ENCODE peak calls at places on chromosome X, in six cellular contexts. I is H9, K is neuronal stem cell, Q is mesenchymal stem cell, J is IMR-90, S is H1. W is an unnamed sample.

GRCh38 chrX:40947276-40947675 is 138.0 kb upstream of the USP9X start:
- DNase-seq in I (no peak), K (no peak), Q (peak), J (peak), S (no peak), W (no peak)

GRCh38 chrX:24293412-24293811 is 20.5 kb downstream of the SUPT20HL2 start:
- DNase-seq in I (no peak), K (no peak), Q (no peak), J (no peak), S (no peak), W (no peak)

GRCh38 chrX:82757614-82758013 is 750.5 kb upstream of the POU3F4 start:
- DNase-seq in I (no peak), K (no peak), Q (no peak), J (no peak), S (no peak), W (no peak)

GRCh38 chrX:149570668-149571067 is 16.6 kb downstream of the MAGEA9B start:
- DNase-seq in I (no peak), K (no peak), Q (peak), J (peak), S (no peak), W (peak)

GRCh38 chrX:20595928-20596550 is 329.3 kb upstream of the RPS6KA3 start:
- DNase-seq in I (peak), K (no peak), Q (peak), J (no peak), S (no peak), W (peak)

GRCh38 chrX:2696698-2697215 is 5.7 kb downstream of the CD99 start:
- DNase-seq in I (no peak), K (no peak), Q (peak), J (peak), S (no peak), W (no peak)

GRCh38 chrX:48508400-48509244 is at the start of gene PORCN:
- DNase-seq in I (peak), K (peak), Q (peak), J (peak), S (peak), W (peak)

GRCh38 chrX:137052641-137053235 is 18.9 kb upstream of the GPR101 start:
- DNase-seq in I (peak), K (no peak), Q (no peak), J (no peak), S (no peak), W (no peak)

GRCh38 chrX:132956421-132957210 is 1.8 kb downstream of the HS6ST2 start:
- DNase-seq in I (no peak), K (no peak), Q (peak), J (no peak), S (peak), W (no peak)

GRCh38 chrX:97842468-97843199 is 958.9 kb downstream of the RPA4 start:
- DNase-seq in I (no peak), K (no peak), Q (no peak), J (no peak), S (no peak), W (no peak)
- H2BK15ac ChIP-seq in I (no peak), K (no peak), Q (no peak), J (no peak), S (no peak), W (no peak)

DNA sequence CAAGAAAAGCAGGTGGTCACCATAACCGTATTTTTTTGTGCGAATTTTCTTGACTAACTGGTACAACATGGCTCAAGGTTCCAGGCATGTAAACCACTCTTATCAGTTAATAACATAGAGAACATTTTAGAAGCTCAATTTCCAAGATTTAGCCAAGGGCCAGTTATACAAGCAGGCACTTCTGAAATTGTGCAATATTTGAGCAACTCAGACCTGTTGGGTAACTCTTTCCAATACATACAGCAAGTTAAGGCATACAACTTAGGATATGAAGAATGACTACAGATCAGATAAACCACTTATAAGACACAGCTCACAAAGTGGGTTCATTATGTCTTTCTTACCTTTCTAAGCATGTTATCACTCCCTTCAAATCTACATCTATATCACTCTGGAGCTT is 43.9 kb downstream of the ZNF280C start:
- DNase-seq in I (no peak), K (no peak), Q (peak), J (no peak), S (no peak), W (no peak)
- H2BK15ac ChIP-seq in I (no peak), K (no peak), Q (no peak), J (no peak), S (no peak), W (no peak)

GRCh38 chrX:73400136-73400748 is 46.6 kb upstream of the CDX4 start:
- DNase-seq in I (no peak), K (no peak), Q (no peak), J (no peak), S (no peak), W (peak)
- H2BK15ac ChIP-seq in I (no peak), K (no peak), Q (no peak), J (no peak), S (no peak), W (no peak)

GRCh38 chrX:54999717-55000598 is at the start of gene APEX2:
- DNase-seq in I (peak), K (peak), Q (peak), J (peak), S (peak), W (peak)

GRCh38 chrX:55008571-55009358 is 8.6 kb downstream of the APEX2 start:
- DNase-seq in I (no peak), K (no peak), Q (peak), J (peak), S (no peak), W (no peak)

GRCh38 chrX:55007633-55008032 is 7.5 kb downstream of the APEX2 start:
- DNase-seq in I (no peak), K (no peak), Q (peak), J (peak), S (no peak), W (no peak)

GRCh38 chrX:55006827-55007621 is 6.9 kb downstream of the APEX2 start:
- DNase-seq in I (no peak), K (no peak), Q (no peak), J (no peak), S (no peak), W (no peak)

GRCh38 chrX:55004231-55004630 is 4.1 kb downstream of the APEX2 start:
- DNase-seq in I (no peak), K (no peak), Q (no peak), J (no peak), S (no peak), W (no peak)
- H2BK15ac ChIP-seq in I (no peak), K (no peak), Q (no peak), J (no peak), S (no peak), W (no peak)

GRCh38 chrX:130444641-130445336 is 43.0 kb downstream of the RBMX2 start:
- DNase-seq in I (no peak), K (no peak), Q (no peak), J (no peak), S (no peak), W (no peak)
- H2BK15ac ChIP-seq in I (no peak), K (no peak), Q (no peak), J (no peak), S (no peak), W (no peak)

GRCh38 chrX:121886557-121886956 is 839.1 kb downstream of the GLUD2 start:
- DNase-seq in I (no peak), K (no peak), Q (no peak), J (no peak), S (no peak), W (no peak)
- H2BK15ac ChIP-seq in I (no peak), K (no peak), Q (no peak), J (no peak), S (no peak), W (no peak)

GRCh38 chrX:115609621-115610020 is 48.6 kb downstream of the PLS3 start:
- DNase-seq in I (no peak), K (no peak), Q (no peak), J (no peak), S (no peak), W (no peak)
- H2BK15ac ChIP-seq in I (no peak), K (no peak), Q (no peak), J (no peak), S (no peak), W (no peak)

GRCh38 chrX:11765449-11765848 is 7.4 kb downstream of the MSL3 start:
- DNase-seq in I (no peak), K (no peak), Q (no peak), J (no peak), S (no peak), W (no peak)

GRCh38 chrX:11764602-11765067 is 6.6 kb downstream of the MSL3 start:
- DNase-seq in I (no peak), K (no peak), Q (no peak), J (no peak), S (no peak), W (no peak)

GRCh38 chrX:11768039-11768438 is 10.0 kb downstream of the MSL3 start:
- DNase-seq in I (no peak), K (no peak), Q (no peak), J (no peak), S (no peak), W (no peak)

GRCh38 chrX:11766487-11766886 is 8.4 kb downstream of the MSL3 start:
- DNase-seq in I (no peak), K (no peak), Q (no peak), J (no peak), S (no peak), W (no peak)

DNA sequence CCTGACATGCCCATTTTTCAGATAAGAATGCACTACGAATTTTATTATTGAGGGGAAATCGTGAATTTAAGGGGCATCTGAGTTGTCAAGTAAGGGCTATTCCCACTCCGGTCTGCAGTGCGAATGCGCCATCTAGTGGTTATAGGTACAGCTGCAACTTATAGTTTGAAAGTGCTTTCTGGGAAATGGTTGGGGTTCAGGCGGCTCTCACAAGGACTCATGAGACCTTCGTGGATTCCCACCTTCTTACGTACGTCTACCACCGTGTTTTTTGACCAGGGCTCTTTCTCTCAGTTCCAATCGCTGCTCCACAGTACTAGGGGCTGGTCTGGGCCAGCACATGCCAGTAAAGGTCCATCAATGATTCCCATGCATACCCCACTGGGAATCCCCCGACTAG is 12.3 kb downstream of the MSL3 start:
- DNase-seq in I (peak), K (peak), Q (peak), J (peak), S (no peak), W (peak)
- H2BK15ac ChIP-seq in I (no peak), K (no peak), Q (no peak), J (no peak), S (no peak), W (no peak)